ENCODE peak calls at places on chromosome 1, in six cellular contexts. H is HepG2, Q is K562, I is H1, G is HCT116, N is GM12878. W is an unnamed sample.

GRCh38 chr1:100130552-100131077 is 2.1 kb downstream of the SASS6 start:
- DNase-seq in H (peak; percentile 76), Q (no peak), I (no peak), G (no peak), N (no peak), W (no peak)

GRCh38 chr1:217332426-217333065 is 298.3 kb downstream of the GPATCH2 start:
- DNase-seq in H (no peak), Q (no peak), I (no peak), G (no peak), N (no peak), W (no peak)

GRCh38 chr1:41914515-41914914 is 4.2 kb downstream of the HIVEP3 start:
- DNase-seq in H (no peak), Q (no peak), I (no peak), G (no peak), N (no peak), W (no peak)

GRCh38 chr1:15410223-15410883 is 665 bp downstream of the EFHD2 start:
- DNase-seq in H (no peak), Q (no peak), I (no peak), G (no peak), N (no peak), W (no peak)

GRCh38 chr1:54581621-54582035 is 33.6 kb downstream of the ACOT11 start:
- DNase-seq in H (peak; percentile 47), Q (no peak), I (no peak), G (peak; percentile 29), N (no peak), W (no peak)

GRCh38 chr1:155080250-155081228 is 1.9 kb downstream of the EFNA3 start:
- DNase-seq in H (no peak), Q (peak; percentile 69), I (no peak), G (no peak), N (no peak), W (no peak)

GRCh38 chr1:109388208-109388711 is 9.5 kb downstream of the SORT1 start:
- DNase-seq in H (no peak), Q (no peak), I (no peak), G (no peak), N (no peak), W (no peak)

GRCh38 chr1:242523282-242523967 is 1.1 kb downstream of the PLD5 start:
- DNase-seq in H (no peak), Q (no peak), I (no peak), G (no peak), N (no peak), W (peak; percentile 27)

GRCh38 chr1:3060601-3061551 is 8.1 kb upstream of the PRDM16 start:
- DNase-seq in H (no peak), Q (no peak), I (no peak), G (no peak), N (no peak), W (no peak)

GRCh38 chr1:45521413-45522323 is at the start of gene PRDX1:
- DNase-seq in H (peak; percentile 94), Q (peak; percentile 99), I (peak; percentile 91), G (peak; percentile 92), N (peak; percentile 93), W (peak; percentile 99)

GRCh38 chr1:152967201-152967600 is 3.2 kb upstream of the SPRR4 start:
- DNase-seq in H (no peak), Q (no peak), I (no peak), G (no peak), N (no peak), W (no peak)

GRCh38 chr1:202162049-202162417 is 1.6 kb upstream of the PTPN7 start:
- DNase-seq in H (no peak), Q (peak; percentile 74), I (no peak), G (no peak), N (peak; percentile 45), W (no peak)

GRCh38 chr1:168689726-168690602 is 39.0 kb downstream of the DPT start:
- DNase-seq in H (peak; percentile 86), Q (no peak), I (no peak), G (no peak), N (no peak), W (no peak)

GRCh38 chr1:242055921-242056320 is 57.0 kb upstream of the MAP1LC3C start:
- DNase-seq in H (no peak), Q (no peak), I (no peak), G (no peak), N (no peak), W (no peak)

GRCh38 chr1:99358771-99359170 is 94.5 kb downstream of the PLPPR4 start:
- DNase-seq in H (no peak), Q (no peak), I (no peak), G (no peak), N (no peak), W (no peak)

GRCh38 chr1:190475394-190476250 is 2.0 kb downstream of the BRINP3 start:
- DNase-seq in H (no peak), Q (no peak), I (no peak), G (no peak), N (no peak), W (no peak)

GRCh38 chr1:88878731-88879130 is 12.6 kb downstream of the GTF2B start:
- DNase-seq in H (no peak), Q (no peak), I (no peak), G (no peak), N (no peak), W (no peak)

GRCh38 chr1:91617242-91617837 is 116.7 kb downstream of the CDC7 start:
- DNase-seq in H (peak; percentile 51), Q (peak; percentile 46), I (peak; percentile 41), G (no peak), N (no peak), W (peak; percentile 54)

GRCh38 chr1:205678286-205679111 is 1.8 kb downstream of the SLC45A3 start:
- DNase-seq in H (no peak), Q (peak; percentile 92), I (no peak), G (no peak), N (no peak), W (no peak)

GRCh38 chr1:1665815-1666251 is 7.0 kb upstream of the CDK11B start:
- DNase-seq in H (no peak), Q (peak; percentile 50), I (no peak), G (no peak), N (no peak), W (no peak)

GRCh38 chr1:81157686-81158085 is 643.0 kb upstream of the ADGRL2 start:
- DNase-seq in H (no peak), Q (no peak), I (no peak), G (no peak), N (no peak), W (no peak)

GRCh38 chr1:53278294-53278693 is 40.0 kb upstream of the MAGOH start:
- DNase-seq in H (peak; percentile 4), Q (peak; percentile 79), I (no peak), G (no peak), N (no peak), W (no peak)

GRCh38 chr1:236156512-236157208 is 14.3 kb downstream of the GPR137B start:
- DNase-seq in H (no peak), Q (no peak), I (no peak), G (no peak), N (peak; percentile 99), W (no peak)

GRCh38 chr1:110677526-110677925 is 2.8 kb upstream of the KCNA3 start:
- DNase-seq in H (peak; percentile 12), Q (no peak), I (no peak), G (no peak), N (no peak), W (no peak)

GRCh38 chr1:238409191-238409846 is 518.6 kb upstream of the ZP4 start:
- DNase-seq in H (no peak), Q (no peak), I (no peak), G (no peak), N (no peak), W (no peak)

GRCh38 chr1:193666485-193667083 is 480.2 kb upstream of the B3GALT2 start:
- DNase-seq in H (no peak), Q (no peak), I (no peak), G (no peak), N (no peak), W (no peak)

GRCh38 chr1:114455102-114455785 is 55.8 kb downstream of the TRIM33 start:
- DNase-seq in H (no peak), Q (no peak), I (no peak), G (no peak), N (no peak), W (no peak)

GRCh38 chr1:27593341-27594326 is 10.3 kb downstream of the AHDC1 start:
- DNase-seq in H (no peak), Q (no peak), I (no peak), G (no peak), N (no peak), W (no peak)
- H3K9ac ChIP-seq in H (no peak overlapping the region), Q (peak overlapping the region; percentile 66), I (no peak overlapping the region), G (no peak overlapping the region), N (no peak overlapping the region), W (peak overlapping the region; percentile 82)

DNA sequence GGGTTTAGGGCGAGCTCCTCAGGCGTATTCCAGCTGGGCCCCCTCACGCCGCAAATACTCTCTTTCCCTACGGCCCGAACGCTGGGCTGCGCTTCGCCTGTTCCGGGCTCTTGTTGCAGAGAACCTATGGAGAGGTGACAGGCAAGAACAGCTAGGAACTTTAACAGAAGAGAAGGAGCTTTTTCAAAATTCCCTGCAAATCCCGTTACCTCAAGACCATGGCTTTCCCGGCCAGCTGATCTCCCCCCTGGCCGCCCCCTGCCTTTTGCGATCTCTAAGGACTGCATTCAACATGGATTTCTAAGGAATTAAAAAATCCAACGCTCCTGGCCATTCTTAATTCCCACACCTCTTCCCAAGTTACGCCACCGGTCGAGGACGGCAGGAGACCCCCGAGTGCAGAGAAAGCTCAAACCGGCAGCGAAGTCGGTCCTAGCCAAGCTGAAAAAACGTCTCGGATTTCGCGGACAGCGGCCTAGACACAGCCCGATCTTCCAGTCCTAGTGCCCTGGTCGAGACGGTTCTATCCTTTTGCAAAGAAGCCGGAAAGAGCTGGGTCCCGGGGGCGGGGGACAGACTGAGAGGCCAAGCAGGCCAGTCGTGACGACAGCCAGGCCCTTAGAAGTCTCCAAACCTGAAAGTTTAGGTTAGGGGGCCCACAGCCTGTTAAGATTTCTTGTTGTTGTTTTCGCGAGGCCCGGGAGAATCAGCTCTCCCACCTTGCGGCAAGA is 1.0 kb upstream of the TBX15 start:
- DNase-seq in H (no peak), Q (no peak), I (no peak), G (no peak), N (no peak), W (no peak)
- TF ChIP-seq ZNF274 in H (no peak), Q (no peak), I (no peak), G (no peak), N (no peak), W (no peak)

DNA sequence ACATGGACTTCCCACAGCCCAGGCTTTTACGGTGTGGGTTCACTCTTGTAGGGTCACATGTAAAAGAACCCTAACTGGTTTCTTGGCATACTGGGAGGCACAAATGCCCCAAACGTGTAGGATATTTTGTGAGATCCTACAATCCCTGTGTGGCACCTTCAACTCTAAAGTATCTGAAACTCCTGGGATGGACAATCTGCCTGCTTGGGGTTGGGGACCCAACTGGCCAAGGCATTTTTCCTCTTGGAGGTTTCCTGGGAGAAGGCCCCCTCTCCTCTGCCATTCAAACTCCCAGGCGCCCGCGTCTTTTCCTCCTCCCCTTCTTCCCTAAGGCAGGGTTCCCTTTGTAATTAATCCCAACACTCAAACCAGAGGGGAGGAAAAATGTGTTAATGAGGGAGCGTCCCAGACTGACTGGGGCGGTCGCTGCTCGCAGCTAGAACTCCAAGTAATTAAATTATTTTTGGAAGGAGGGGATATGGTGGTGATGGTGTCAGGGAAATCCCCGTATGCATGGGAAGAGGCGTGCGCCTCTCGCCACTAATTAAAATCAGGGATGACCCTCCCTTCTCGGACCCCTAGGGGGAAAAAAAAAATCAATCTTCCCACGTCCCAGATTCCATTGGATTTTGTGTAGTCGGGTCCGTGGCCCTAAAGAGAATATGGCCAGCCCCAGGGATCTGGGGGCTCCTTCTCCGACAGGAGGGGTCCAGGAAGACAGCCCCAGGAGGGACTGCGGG is 650 bp upstream of the VANGL2 start:
- DNase-seq in H (no peak), Q (no peak), I (no peak), G (no peak), N (no peak), W (peak; percentile 66)
- H3K9ac ChIP-seq in H (no peak overlapping the region), Q (peak overlapping the region; percentile 92), I (peak overlapping the region; percentile 54), G (no peak overlapping the region), N (peak overlapping the region; percentile 30), W (peak overlapping the region; percentile 90)

GRCh38 chr1:208997726-208998312 is 585.7 kb upstream of the CAMK1G start:
- DNase-seq in H (no peak), Q (no peak), I (no peak), G (no peak), N (no peak), W (no peak)
- TF ChIP-seq ZNF274 in H (no peak), Q (no peak), I (no peak), G (no peak), N (no peak), W (no peak)

W was measured in NT2/D1.